ENCODE peak calls at places on chromosome 13, in seven cellular contexts. One of them, this sample, is unnamed.

GRCh38 chr13:113631341-113632095 is 26.5 kb downstream of the ATP4B start:
- DNase-seq in substantia nigra: no peak
- DNase-seq in neural crest cell: no peak
- DNase-seq in adrenal gland: no peak
- DNase-seq in NCI-H2081: no peak
- DNase-seq in T follicular helper cell: no peak
- DNase-seq in iPS DF 6.9: no peak
- DNase-seq in this sample: no peak

GRCh38 chr13:30038884-30039283 is 188.5 kb upstream of the UBL3 start:
- DNase-seq in NCI-H2081: no peak
- DNase-seq in iPS DF 6.9: no peak
- DNase-seq in T follicular helper cell: no peak
- DNase-seq in adrenal gland: no peak
- DNase-seq in neural crest cell: no peak
- DNase-seq in substantia nigra: no peak
- DNase-seq in this sample: no peak

GRCh38 chr13:114068723-114069322 is 63.6 kb downstream of the RASA3 start:
- DNase-seq in substantia nigra: no peak
- DNase-seq in T follicular helper cell: no peak
- DNase-seq in NCI-H2081: no peak
- DNase-seq in neural crest cell: no peak
- DNase-seq in iPS DF 6.9: no peak
- DNase-seq in adrenal gland: peak; percentile 32
- DNase-seq in this sample: no peak

GRCh38 chr13:83798731-83799130 is 83.5 kb downstream of the SLITRK1 start:
- DNase-seq in iPS DF 6.9: no peak
- DNase-seq in substantia nigra: no peak
- DNase-seq in adrenal gland: no peak
- DNase-seq in neural crest cell: no peak
- DNase-seq in T follicular helper cell: no peak
- DNase-seq in NCI-H2081: no peak
- DNase-seq in this sample: no peak

GRCh38 chr13:37319041-37319443 is 213.6 kb upstream of the CSNK1A1L start:
- DNase-seq in NCI-H2081: no peak
- DNase-seq in T follicular helper cell: no peak
- DNase-seq in substantia nigra: no peak
- DNase-seq in neural crest cell: no peak
- DNase-seq in adrenal gland: no peak
- DNase-seq in iPS DF 6.9: no peak
- DNase-seq in this sample: no peak

GRCh38 chr13:27359203-27359821 is 65.1 kb upstream of the GTF3A start:
- DNase-seq in neural crest cell: peak; percentile 63
- DNase-seq in iPS DF 6.9: no peak
- DNase-seq in adrenal gland: peak; percentile 75
- DNase-seq in substantia nigra: peak; percentile 64
- DNase-seq in T follicular helper cell: peak; percentile 60
- DNase-seq in NCI-H2081: peak; percentile 25
- DNase-seq in this sample: no peak

GRCh38 chr13:45847554-45848224 is 3.9 kb downstream of the SIAH3 start:
- DNase-seq in iPS DF 6.9: no peak
- DNase-seq in adrenal gland: peak; percentile 47
- DNase-seq in neural crest cell: no peak
- DNase-seq in NCI-H2081: no peak
- DNase-seq in T follicular helper cell: peak; percentile 16
- DNase-seq in substantia nigra: no peak
- DNase-seq in this sample: no peak

GRCh38 chr13:87080100-87080779 is 590.9 kb upstream of the SLITRK5 start:
- DNase-seq in adrenal gland: no peak
- DNase-seq in T follicular helper cell: no peak
- DNase-seq in substantia nigra: no peak
- DNase-seq in NCI-H2081: no peak
- DNase-seq in iPS DF 6.9: no peak
- DNase-seq in neural crest cell: no peak
- DNase-seq in this sample: no peak

GRCh38 chr13:106597759-106598395 is 29.9 kb upstream of the ARGLU1 start:
- DNase-seq in substantia nigra: no peak
- DNase-seq in adrenal gland: no peak
- DNase-seq in NCI-H2081: no peak
- DNase-seq in neural crest cell: no peak
- DNase-seq in T follicular helper cell: no peak
- DNase-seq in iPS DF 6.9: no peak
- DNase-seq in this sample: no peak

GRCh38 chr13:93226623-93227279 is at the start of gene GPC6:
- DNase-seq in NCI-H2081: peak; percentile 83
- DNase-seq in iPS DF 6.9: no peak
- DNase-seq in adrenal gland: no peak
- DNase-seq in substantia nigra: no peak
- DNase-seq in T follicular helper cell: no peak
- DNase-seq in neural crest cell: peak; percentile 57
- DNase-seq in this sample: peak; percentile 75

GRCh38 chr13:42894765-42895181 is 97.3 kb downstream of the EPSTI1 start:
- DNase-seq in T follicular helper cell: no peak
- DNase-seq in adrenal gland: peak; percentile 81
- DNase-seq in iPS DF 6.9: no peak
- DNase-seq in substantia nigra: peak; percentile 2
- DNase-seq in neural crest cell: no peak
- DNase-seq in NCI-H2081: peak; percentile 84
- DNase-seq in this sample: no peak

GRCh38 chr13:79282976-79283375 is 123.1 kb downstream of the RBM26 start:
- DNase-seq in iPS DF 6.9: no peak
- DNase-seq in T follicular helper cell: no peak
- DNase-seq in substantia nigra: no peak
- DNase-seq in adrenal gland: no peak
- DNase-seq in NCI-H2081: no peak
- DNase-seq in neural crest cell: no peak
- DNase-seq in this sample: no peak

GRCh38 chr13:34416833-34417425 is 525.1 kb upstream of the NBEA start:
- DNase-seq in neural crest cell: no peak
- DNase-seq in iPS DF 6.9: no peak
- DNase-seq in T follicular helper cell: no peak
- DNase-seq in substantia nigra: peak; percentile 75
- DNase-seq in NCI-H2081: no peak
- DNase-seq in adrenal gland: no peak
- DNase-seq in this sample: no peak

GRCh38 chr13:108322206-108322824 is 52.8 kb downstream of the TNFSF13B start:
- DNase-seq in NCI-H2081: peak; percentile 32
- DNase-seq in substantia nigra: no peak
- DNase-seq in iPS DF 6.9: no peak
- DNase-seq in neural crest cell: no peak
- DNase-seq in adrenal gland: no peak
- DNase-seq in T follicular helper cell: no peak
- DNase-seq in this sample: no peak

GRCh38 chr13:109151696-109152095 is 522.3 kb downstream of the MYO16 start:
- DNase-seq in substantia nigra: no peak
- DNase-seq in NCI-H2081: no peak
- DNase-seq in T follicular helper cell: no peak
- DNase-seq in adrenal gland: no peak
- DNase-seq in neural crest cell: no peak
- DNase-seq in iPS DF 6.9: no peak
- DNase-seq in this sample: no peak

GRCh38 chr13:26335158-26335557 is 81.2 kb downstream of the CDK8 start:
- DNase-seq in adrenal gland: no peak
- DNase-seq in NCI-H2081: no peak
- DNase-seq in T follicular helper cell: no peak
- DNase-seq in neural crest cell: no peak
- DNase-seq in iPS DF 6.9: no peak
- DNase-seq in substantia nigra: no peak
- DNase-seq in this sample: no peak

GRCh38 chr13:49238621-49239020 is 9.1 kb upstream of the CDADC1 start:
- DNase-seq in adrenal gland: no peak
- DNase-seq in NCI-H2081: no peak
- DNase-seq in neural crest cell: no peak
- DNase-seq in T follicular helper cell: no peak
- DNase-seq in substantia nigra: no peak
- DNase-seq in iPS DF 6.9: no peak
- DNase-seq in this sample: no peak

GRCh38 chr13:110961959-110962358 is 47.1 kb upstream of the ANKRD10 start:
- DNase-seq in substantia nigra: no peak
- DNase-seq in adrenal gland: no peak
- DNase-seq in T follicular helper cell: no peak
- DNase-seq in neural crest cell: no peak
- DNase-seq in NCI-H2081: no peak
- DNase-seq in iPS DF 6.9: no peak
- DNase-seq in this sample: no peak

GRCh38 chr13:71758823-71759222 is 108.2 kb downstream of the DACH1 start:
- DNase-seq in NCI-H2081: peak; percentile 1
- DNase-seq in adrenal gland: no peak
- DNase-seq in iPS DF 6.9: no peak
- DNase-seq in neural crest cell: no peak
- DNase-seq in substantia nigra: no peak
- DNase-seq in T follicular helper cell: no peak
- DNase-seq in this sample: no peak

GRCh38 chr13:64078025-64078424 is 2662.4 kb upstream of the PCDH20 start:
- DNase-seq in NCI-H2081: no peak
- DNase-seq in substantia nigra: no peak
- DNase-seq in iPS DF 6.9: no peak
- DNase-seq in adrenal gland: no peak
- DNase-seq in neural crest cell: no peak
- DNase-seq in T follicular helper cell: no peak
- DNase-seq in this sample: no peak

GRCh38 chr13:32585625-32586021 is 629 bp upstream of the PDS5B start:
- DNase-seq in substantia nigra: no peak
- DNase-seq in NCI-H2081: no peak
- DNase-seq in iPS DF 6.9: no peak
- DNase-seq in adrenal gland: no peak
- DNase-seq in neural crest cell: peak; percentile 2
- DNase-seq in T follicular helper cell: no peak
- DNase-seq in this sample: no peak

GRCh38 chr13:107258599-107259187 is 690.8 kb upstream of the ARGLU1 start:
- DNase-seq in NCI-H2081: no peak
- DNase-seq in T follicular helper cell: no peak
- DNase-seq in iPS DF 6.9: no peak
- DNase-seq in neural crest cell: no peak
- DNase-seq in substantia nigra: no peak
- DNase-seq in adrenal gland: no peak
- DNase-seq in this sample: no peak

GRCh38 chr13:39016789-39017188 is 21.1 kb downstream of the PROSER1 start:
- DNase-seq in substantia nigra: no peak
- DNase-seq in T follicular helper cell: no peak
- DNase-seq in NCI-H2081: peak; percentile 27
- DNase-seq in neural crest cell: peak; percentile 11
- DNase-seq in adrenal gland: peak; percentile 27
- DNase-seq in iPS DF 6.9: no peak
- DNase-seq in this sample: no peak